ENCODE peak calls at places on chromosomes 11 and 22, in nine cellular contexts. X is CD8-positive, alpha-beta memory T cell; S is psoas muscle; R is right atrium auricular region; W is adipocyte; K is Panc1; A is AG04450; L is iPS DF 6.9; N is cardiac muscle cell. B is an unnamed sample. For H3K27me3, the result is how much of the 10 kb centered on the place peaks cover.

GRCh38 chr11:128548655-128549255 is 38.6 kb downstream of the ETS1 start:
- DNase-seq in N (peak), X (no peak), K (no peak), W (peak), A (no peak), L (no peak), S (peak), R (peak), B (peak)

GRCh38 chr22:49257551-49257951 is 570.1 kb downstream of the BRD1 start:
- DNase-seq in X (no peak), S (no peak), L (no peak), K (no peak), A (no peak), R (no peak), W (no peak), N (no peak), B (no peak)

GRCh38 chr11:22471405-22471804 is 133.2 kb downstream of the SLC17A6 start:
- DNase-seq in X (no peak), A (no peak), S (no peak), L (no peak), K (no peak), W (no peak), N (no peak), R (no peak), B (no peak)

GRCh38 chr22:29947410-29948387 is 64.7 kb downstream of the MTMR3 start:
- DNase-seq in K (no peak), L (no peak), R (no peak), X (no peak), N (peak), W (peak), A (no peak), S (no peak), B (no peak)

GRCh38 chr11:13772223-13773046 is 104.0 kb downstream of the FAR1 start:
- DNase-seq in N (peak), R (no peak), S (no peak), A (peak), L (peak), K (peak), X (no peak), W (peak), B (no peak)

GRCh38 chr22:38176170-38176741 is 5.4 kb downstream of the PLA2G6 start:
- DNase-seq in R (peak), N (peak), X (peak), W (peak), A (peak), K (no peak), L (no peak), S (peak), B (no peak)

GRCh38 chr22:28230682-28231081 is 311.6 kb upstream of the PITPNB start:
- DNase-seq in R (no peak), X (no peak), L (no peak), K (no peak), S (no peak), N (peak), A (no peak), W (peak), B (no peak)

GRCh38 chr22:23401910-23402274 is 178.2 kb downstream of the IGLL1 start:
- DNase-seq in S (peak), L (no peak), R (no peak), A (no peak), W (no peak), N (no peak), K (no peak), X (no peak), B (no peak)

GRCh38 chr11:124762077-124762623 is at the start of gene ESAM:
- DNase-seq in S (no peak), X (peak), L (no peak), A (no peak), W (no peak), R (no peak), K (no peak), N (no peak), B (peak)

GRCh38 chr22:23498811-23499798 is 81.0 kb downstream of the IGLL1 start:
- DNase-seq in N (no peak), A (no peak), L (no peak), X (no peak), K (no peak), R (no peak), W (no peak), S (peak), B (peak)

GRCh38 chr22:20039683-20040325 is 18.9 kb downstream of the TANGO2 start:
- DNase-seq in K (no peak), A (no peak), W (no peak), N (no peak), L (no peak), S (no peak), R (no peak), X (no peak), B (no peak)

GRCh38 chr11:19768197-19768596 is 55.6 kb downstream of the NAV2 start:
- DNase-seq in K (no peak), X (no peak), S (no peak), N (no peak), L (no peak), R (no peak), W (no peak), A (no peak), B (no peak)
- H3K27me3 ChIP-seq in K (under half), X (under half), S (under half), N (half or more), L (under half), R (under half), W (under half), A (under half), B (under half)

GRCh38 chr22:50599816-50600454 is 658 bp upstream of the MAPK8IP2 start:
- DNase-seq in A (no peak), S (no peak), L (no peak), R (no peak), X (peak), K (no peak), W (peak), N (peak), B (peak)

GRCh38 chr22:50601669-50602337 is 1.2 kb downstream of the MAPK8IP2 start:
- DNase-seq in R (no peak), S (no peak), W (no peak), X (no peak), L (no peak), N (no peak), A (no peak), K (no peak), B (peak)

GRCh38 chr22:50600967-50601668 is 525 bp downstream of the MAPK8IP2 start:
- DNase-seq in N (no peak), L (no peak), A (no peak), K (no peak), S (no peak), W (no peak), X (no peak), R (no peak), B (peak)

GRCh38 chr22:50602338-50602700 is 1.7 kb downstream of the MAPK8IP2 start:
- DNase-seq in N (no peak), W (no peak), S (no peak), R (no peak), X (no peak), A (no peak), K (no peak), L (no peak), B (peak)

GRCh38 chr22:50600541-50600940 is at the start of gene MAPK8IP2:
- DNase-seq in L (no peak), X (no peak), S (no peak), W (peak), K (no peak), N (no peak), R (no peak), A (no peak), B (peak)
- H3K4me3 ChIP-seq in L (peak), X (no peak), S (peak), W (no peak), K (peak), N (peak), R (peak), A (peak), B (peak)

GRCh38 chr11:2883717-2884423 is 1.7 kb downstream of the CDKN1C start:
- DNase-seq in X (no peak), S (peak), L (no peak), N (peak), A (no peak), K (no peak), R (no peak), W (peak), B (peak)
- H3K27me3 ChIP-seq in X (under half), S (under half), L (under half), N (under half), A (under half), K (under half), R (under half), W (under half), B (under half)

GRCh38 chr11:31987118-31988005 is 103.5 kb upstream of the RCN1 start:
- DNase-seq in L (no peak), X (no peak), A (no peak), K (no peak), N (no peak), W (no peak), R (no peak), S (no peak), B (peak)
- H3K4me3 ChIP-seq in L (peak), X (no peak), A (no peak), K (no peak), N (no peak), W (peak), R (peak), S (no peak), B (peak)

GRCh38 chr22:50606126-50606525 is 5.5 kb downstream of the MAPK8IP2 start:
- DNase-seq in L (no peak), A (no peak), R (no peak), S (no peak), K (no peak), N (peak), W (no peak), X (no peak), B (peak)

GRCh38 chr22:50604256-50604580 is 3.6 kb downstream of the MAPK8IP2 start:
- DNase-seq in L (no peak), N (no peak), S (no peak), W (no peak), K (no peak), R (no peak), A (no peak), X (no peak), B (peak)

GRCh38 chr22:50606561-50607365 is 6.2 kb downstream of the MAPK8IP2 start:
- DNase-seq in L (no peak), R (no peak), S (no peak), X (no peak), K (no peak), A (no peak), W (no peak), N (no peak), B (peak)

GRCh38 chr22:50604623-50605348 is 4.2 kb downstream of the MAPK8IP2 start:
- DNase-seq in K (no peak), R (no peak), N (no peak), L (no peak), S (peak), X (no peak), A (no peak), W (no peak), B (peak)

GRCh38 chr22:50605349-50606074 is 4.9 kb downstream of the MAPK8IP2 start:
- DNase-seq in R (no peak), W (no peak), A (no peak), N (no peak), L (no peak), X (no peak), S (peak), K (no peak), B (peak)
- H3K27me3 ChIP-seq in R (under half), W (half or more), A (half or more), N (half or more), L (under half), X (under half), S (under half), K (under half), B (under half)

B was measured in H7.